ENCODE peak calls at places on chromosome 20, in five cellular contexts. N, Z, M, J and L are unnamed samples.

GRCh38 chr20:23596856-23597255 is 8.9 kb downstream of the CST9 start:
- DNase-seq in N (no peak), Z (no peak), M (no peak), J (no peak), L (no peak)

GRCh38 chr20:1888796-1889463 is 6.3 kb upstream of the SIRPA start:
- DNase-seq in N (no peak), Z (no peak), M (no peak), J (no peak), L (no peak)

GRCh38 chr20:54061106-54061881 is 9.1 kb downstream of the BCAS1 start:
- DNase-seq in N (no peak), Z (no peak), M (no peak), J (no peak), L (no peak)

GRCh38 chr20:11901127-11901526 is 16.6 kb upstream of the BTBD3 start:
- DNase-seq in N (no peak), Z (no peak), M (no peak), J (no peak), L (no peak)

GRCh38 chr20:45253260-45253659 is 1.1 kb downstream of the SLPI start:
- DNase-seq in N (no peak), Z (no peak), M (no peak), J (no peak), L (no peak)

GRCh38 chr20:57378107-57378506 is 13.1 kb upstream of the RBM38 start:
- DNase-seq in N (no peak), Z (no peak), M (peak; percentile 1), J (no peak), L (no peak)

GRCh38 chr20:10637563-10637962 is 36.2 kb downstream of the JAG1 start:
- DNase-seq in N (no peak), Z (no peak), M (no peak), J (no peak), L (no peak)

GRCh38 chr20:4502756-4503155 is 219.0 kb upstream of the PRND start:
- DNase-seq in N (no peak), Z (no peak), M (no peak), J (no peak), L (no peak)

GRCh38 chr20:60095456-60095855 is 137.2 kb downstream of the CDH26 start:
- DNase-seq in N (peak; percentile 8), Z (no peak), M (no peak), J (no peak), L (no peak)

GRCh38 chr20:29079769-29080690 is 2177.4 kb upstream of the DEFB115 start:
- DNase-seq in N (no peak), Z (no peak), M (peak; percentile 42), J (no peak), L (peak; percentile 73)

GRCh38 chr20:58194176-58194796 is 34.2 kb downstream of the ANKRD60 start:
- DNase-seq in N (no peak), Z (no peak), M (no peak), J (no peak), L (no peak)

GRCh38 chr20:63810730-63811490 is 20.2 kb downstream of the ZBTB46 start:
- DNase-seq in N (no peak), Z (no peak), M (no peak), J (no peak), L (no peak)

GRCh38 chr20:20083796-20084195 is 31.5 kb downstream of the CFAP61 start:
- DNase-seq in N (peak; percentile 8), Z (peak; percentile 3), M (no peak), J (no peak), L (no peak)

GRCh38 chr20:17379651-17380050 is 151.5 kb downstream of the BFSP1 start:
- DNase-seq in N (no peak), Z (no peak), M (no peak), J (no peak), L (no peak)

GRCh38 chr20:57661201-57662027 is 41.2 kb upstream of the ZBP1 start:
- DNase-seq in N (no peak), Z (no peak), M (peak; percentile 11), J (no peak), L (peak; percentile 45)

GRCh38 chr20:19885981-19886665 is 128.1 kb downstream of the RIN2 start:
- DNase-seq in N (no peak), Z (no peak), M (no peak), J (no peak), L (no peak)

GRCh38 chr20:49989234-49990065 is 6.7 kb downstream of the SNAI1 start:
- DNase-seq in N (no peak), Z (peak; percentile 83), M (no peak), J (no peak), L (no peak)